ENCODE peak calls at places on chromosomes 6 and 20, in ten cellular contexts. I is gastrocnemius medialis; M is naive thymus-derived CD8-positive, alpha-beta T cell; G is heart right ventricle; J is activated T-cell treated with anti-CD3 and anti-CD28 coated beads, Interleukin-2, amount 50 U/mL, for 4 hours; W is activated naive CD8-positive, alpha-beta T cell treated with anti-CD3 and anti-CD28 coated beads, Interleukin-2, amount 50 U/mL, for 24 hours; L is stimulated activated naive CD8-positive, alpha-beta T cell treated with anti-CD3 and anti-CD28 coated beads, Interleukin-15, amount 100 ng/mL, for 72 hours; V is aorta; R is left lung; X is heart left ventricle. N is an unnamed sample.

GRCh38 chr6:52733172-52733571 is 30.1 kb downstream of the GSTA2 start:
- ATAC-seq in I (no peak), M (no peak), G (no peak), J (no peak), W (no peak), L (no peak), V (peak), R (no peak), X (no peak), N (no peak)

GRCh38 chr6:170057034-170057734 is 233.7 kb downstream of the DLL1 start:
- ATAC-seq in I (no peak), M (no peak), G (no peak), J (no peak), W (no peak), L (peak), V (no peak), R (no peak), X (no peak), N (no peak)

GRCh38 chr6:159926542-159927203 is 35.9 kb downstream of the MAS1 start:
- ATAC-seq in I (no peak), M (no peak), G (no peak), J (no peak), W (no peak), L (no peak), V (peak), R (no peak), X (no peak), N (no peak)

GRCh38 chr6:143215785-143216184 is 155.1 kb downstream of the AIG1 start:
- ATAC-seq in I (peak), M (no peak), G (peak), J (no peak), W (no peak), L (no peak), V (no peak), R (peak), X (no peak), N (no peak)

GRCh38 chr6:139152892-139153271 is 18.0 kb downstream of the HECA start:
- ATAC-seq in I (no peak), M (no peak), G (no peak), J (peak), W (peak), L (no peak), V (no peak), R (no peak), X (no peak), N (no peak)

GRCh38 chr6:105810105-105810921 is 275.8 kb upstream of the PRDM1 start:
- ATAC-seq in I (peak), M (no peak), G (peak), J (peak), W (peak), L (peak), V (peak), R (peak), X (peak), N (peak)

GRCh38 chr6:53128842-53129241 is 19.8 kb downstream of the GCM1 start:
- ATAC-seq in I (no peak), M (no peak), G (no peak), J (no peak), W (no peak), L (no peak), V (no peak), R (peak), X (no peak), N (peak)

GRCh38 chr20:51588762-51589161 is 46.2 kb upstream of the NFATC2 start:
- ATAC-seq in I (no peak), M (no peak), G (no peak), J (no peak), W (no peak), L (no peak), V (no peak), R (no peak), X (no peak), N (no peak)

GRCh38 chr20:43925215-43925614 is 10.6 kb downstream of the TOX2 start:
- ATAC-seq in I (no peak), M (peak), G (no peak), J (peak), W (peak), L (peak), V (no peak), R (no peak), X (no peak), N (no peak)

GRCh38 chr6:26031151-26031594 is 56.1 kb upstream of the HFE start:
- ATAC-seq in I (no peak), M (no peak), G (no peak), J (no peak), W (no peak), L (peak), V (no peak), R (no peak), X (no peak), N (no peak)

GRCh38 chr6:27176096-27176495 is 71.4 kb upstream of the PRSS16 start:
- ATAC-seq in I (peak), M (no peak), G (no peak), J (no peak), W (no peak), L (no peak), V (no peak), R (no peak), X (no peak), N (no peak)

GRCh38 chr6:84414531-84414930 is 187.1 kb upstream of the CEP162 start:
- ATAC-seq in I (no peak), M (no peak), G (no peak), J (no peak), W (no peak), L (no peak), V (no peak), R (no peak), X (no peak), N (no peak)

GRCh38 chr6:155303361-155303870 is 10.9 kb downstream of the TFB1M start:
- ATAC-seq in I (no peak), M (no peak), G (no peak), J (no peak), W (no peak), L (no peak), V (no peak), R (no peak), X (no peak), N (no peak)

GRCh38 chr6:156646496-156646895 is 130.7 kb upstream of the ARID1B start:
- ATAC-seq in I (no peak), M (no peak), G (no peak), J (no peak), W (no peak), L (no peak), V (no peak), R (no peak), X (no peak), N (no peak)

GRCh38 chr20:48460681-48461080 is 367.1 kb downstream of the PREX1 start:
- ATAC-seq in I (no peak), M (no peak), G (no peak), J (no peak), W (no peak), L (no peak), V (no peak), R (no peak), X (no peak), N (no peak)

GRCh38 chr6:144377586-144377985 is 92.5 kb downstream of the UTRN start:
- ATAC-seq in I (peak), M (no peak), G (no peak), J (no peak), W (peak), L (peak), V (peak), R (peak), X (no peak), N (peak)

GRCh38 chr6:113328886-113329381 is 528.2 kb upstream of the MARCKS start:
- ATAC-seq in I (no peak), M (no peak), G (peak), J (no peak), W (no peak), L (no peak), V (no peak), R (peak), X (no peak), N (no peak)

GRCh38 chr6:21615504-21615903 is 22.0 kb downstream of the SOX4 start:
- ATAC-seq in I (no peak), M (no peak), G (no peak), J (no peak), W (no peak), L (no peak), V (no peak), R (no peak), X (no peak), N (no peak)

GRCh38 chr6:105515054-105515453 is 112.2 kb upstream of the PREP start:
- ATAC-seq in I (no peak), M (no peak), G (no peak), J (no peak), W (no peak), L (no peak), V (no peak), R (no peak), X (no peak), N (no peak)

GRCh38 chr6:80956898-80957297 is 795.6 kb downstream of the TENT5A start:
- ATAC-seq in I (no peak), M (no peak), G (no peak), J (no peak), W (no peak), L (no peak), V (no peak), R (no peak), X (peak), N (no peak)

GRCh38 chr6:161238076-161238869 is 35.6 kb downstream of the AGPAT4 start:
- ATAC-seq in I (no peak), M (no peak), G (no peak), J (peak), W (no peak), L (no peak), V (no peak), R (no peak), X (no peak), N (peak)

GRCh38 chr6:93468291-93468690 is 48.9 kb upstream of the EPHA7 start:
- ATAC-seq in I (no peak), M (no peak), G (no peak), J (no peak), W (no peak), L (no peak), V (no peak), R (no peak), X (no peak), N (no peak)

GRCh38 chr6:1237636-1238035 is 74.3 kb upstream of the FOXQ1 start:
- ATAC-seq in I (no peak), M (no peak), G (no peak), J (no peak), W (no peak), L (no peak), V (no peak), R (no peak), X (no peak), N (no peak)

GRCh38 chr6:131398176-131398575 is 174.8 kb upstream of the ARG1 start:
- ATAC-seq in I (no peak), M (no peak), G (no peak), J (no peak), W (no peak), L (no peak), V (no peak), R (no peak), X (no peak), N (no peak)

GRCh38 chr6:24761193-24761835 is 13.4 kb upstream of the GMNN start:
- ATAC-seq in I (no peak), M (no peak), G (no peak), J (peak), W (no peak), L (peak), V (no peak), R (no peak), X (no peak), N (peak)

GRCh38 chr20:17562804-17563305 is 7.0 kb upstream of the DSTN start:
- ATAC-seq in I (no peak), M (no peak), G (no peak), J (no peak), W (no peak), L (no peak), V (no peak), R (peak), X (peak), N (no peak)

GRCh38 chr6:166388605-166389004 is 5.9 kb upstream of the MPC1 start:
- ATAC-seq in I (no peak), M (no peak), G (no peak), J (no peak), W (no peak), L (no peak), V (no peak), R (no peak), X (no peak), N (no peak)

GRCh38 chr20:15076785-15077184 is 739.4 kb upstream of the FLRT3 start:
- ATAC-seq in I (no peak), M (no peak), G (no peak), J (no peak), W (no peak), L (no peak), V (no peak), R (no peak), X (no peak), N (no peak)

GRCh38 chr6:2938632-2939083 is 32.7 kb downstream of the SERPINB6 start:
- ATAC-seq in I (no peak), M (no peak), G (no peak), J (no peak), W (no peak), L (no peak), V (no peak), R (no peak), X (no peak), N (no peak)

GRCh38 chr6:144675231-144675861 is 390.2 kb downstream of the UTRN start:
- ATAC-seq in I (peak), M (peak), G (no peak), J (peak), W (peak), L (peak), V (peak), R (peak), X (no peak), N (peak)

GRCh38 chr6:8914700-8915099 is 479.4 kb upstream of the SLC35B3 start:
- ATAC-seq in I (no peak), M (no peak), G (no peak), J (no peak), W (no peak), L (no peak), V (no peak), R (no peak), X (no peak), N (no peak)

GRCh38 chr6:148513145-148514071 is 170.8 kb downstream of the SASH1 start:
- ATAC-seq in I (peak), M (no peak), G (peak), J (no peak), W (no peak), L (no peak), V (peak), R (peak), X (peak), N (peak)

GRCh38 chr20:59258103-59258705 is 42.2 kb upstream of the EDN3 start:
- ATAC-seq in I (no peak), M (peak), G (no peak), J (peak), W (no peak), L (peak), V (no peak), R (no peak), X (no peak), N (no peak)